ENCODE peak calls at places on chromosomes 6 and 20, in four cellular contexts. One of them, this sample, is unnamed.

GRCh38 chr6:43809417-43810305 is 39.6 kb downstream of the VEGFA start:
- DNase-seq in adrenal gland: no peak
- DNase-seq in ascending aorta: no peak
- DNase-seq in CD8-positive, alpha-beta T cell: no peak
- DNase-seq in this sample: peak; percentile 62

GRCh38 chr20:5073154-5074049 is 46.4 kb downstream of the PCNA start:
- DNase-seq in adrenal gland: peak; percentile 96
- DNase-seq in ascending aorta: peak; percentile 95
- DNase-seq in CD8-positive, alpha-beta T cell: no peak
- DNase-seq in this sample: peak; percentile 56

GRCh38 chr6:38671885-38672467 is 31.0 kb downstream of the GLO1 start:
- DNase-seq in adrenal gland: peak; percentile 35
- DNase-seq in ascending aorta: no peak
- DNase-seq in CD8-positive, alpha-beta T cell: no peak
- DNase-seq in this sample: peak; percentile 46

GRCh38 chr20:1894471-1894950 is 696 bp upstream of the SIRPA start:
- DNase-seq in adrenal gland: peak; percentile 78
- DNase-seq in ascending aorta: peak; percentile 81
- DNase-seq in CD8-positive, alpha-beta T cell: no peak
- DNase-seq in this sample: peak; percentile 39

GRCh38 chr6:80316655-80317332 is 210.3 kb downstream of the BCKDHB start:
- DNase-seq in adrenal gland: no peak
- DNase-seq in ascending aorta: no peak
- DNase-seq in CD8-positive, alpha-beta T cell: no peak
- DNase-seq in this sample: no peak

GRCh38 chr6:110662468-110663211 is 152.6 kb downstream of the CDK19 start:
- DNase-seq in adrenal gland: no peak
- DNase-seq in ascending aorta: no peak
- DNase-seq in CD8-positive, alpha-beta T cell: no peak
- DNase-seq in this sample: no peak

GRCh38 chr6:158718431-158719126 is 68.7 kb downstream of the SYTL3 start:
- DNase-seq in adrenal gland: peak; percentile 42
- DNase-seq in ascending aorta: no peak
- DNase-seq in CD8-positive, alpha-beta T cell: no peak
- DNase-seq in this sample: no peak

GRCh38 chr20:33521461-33521860 is 31.6 kb downstream of the CBFA2T2 start:
- DNase-seq in adrenal gland: no peak
- DNase-seq in ascending aorta: no peak
- DNase-seq in CD8-positive, alpha-beta T cell: no peak
- DNase-seq in this sample: no peak

GRCh38 chr6:33314943-33315752 is 1.3 kb upstream of the TAPBP start:
- DNase-seq in adrenal gland: peak; percentile 70
- DNase-seq in ascending aorta: no peak
- DNase-seq in CD8-positive, alpha-beta T cell: no peak
- DNase-seq in this sample: no peak

GRCh38 chr20:20823469-20823868 is 111.0 kb upstream of the RALGAPA2 start:
- DNase-seq in adrenal gland: peak; percentile 7
- DNase-seq in ascending aorta: no peak
- DNase-seq in CD8-positive, alpha-beta T cell: no peak
- DNase-seq in this sample: no peak

GRCh38 chr20:35502352-35502751 is 27.1 kb downstream of the C20orf173 start:
- DNase-seq in adrenal gland: no peak
- DNase-seq in ascending aorta: no peak
- DNase-seq in CD8-positive, alpha-beta T cell: no peak
- DNase-seq in this sample: no peak

GRCh38 chr6:51531623-51532022 is 555.8 kb downstream of the PKHD1 start:
- DNase-seq in adrenal gland: no peak
- DNase-seq in ascending aorta: no peak
- DNase-seq in CD8-positive, alpha-beta T cell: no peak
- DNase-seq in this sample: no peak

GRCh38 chr20:19692685-19693119 is 65.4 kb upstream of the RIN2 start:
- DNase-seq in adrenal gland: peak; percentile 56
- DNase-seq in ascending aorta: peak; percentile 76
- DNase-seq in CD8-positive, alpha-beta T cell: peak; percentile 55
- DNase-seq in this sample: peak; percentile 43

GRCh38 chr6:51718533-51718932 is 368.9 kb downstream of the PKHD1 start:
- DNase-seq in adrenal gland: no peak
- DNase-seq in ascending aorta: no peak
- DNase-seq in CD8-positive, alpha-beta T cell: no peak
- DNase-seq in this sample: no peak

GRCh38 chr6:13362432-13362831 is 34.1 kb upstream of the TBC1D7 start:
- DNase-seq in adrenal gland: no peak
- DNase-seq in ascending aorta: no peak
- DNase-seq in CD8-positive, alpha-beta T cell: no peak
- DNase-seq in this sample: no peak

GRCh38 chr6:37565267-37566208 is 65.8 kb upstream of the CCDC167 start:
- DNase-seq in adrenal gland: no peak
- DNase-seq in ascending aorta: no peak
- DNase-seq in CD8-positive, alpha-beta T cell: no peak
- DNase-seq in this sample: peak; percentile 93

GRCh38 chr20:47336013-47336754 is 20.3 kb downstream of the ZMYND8 start:
- DNase-seq in adrenal gland: peak; percentile 90
- DNase-seq in ascending aorta: peak; percentile 83
- DNase-seq in CD8-positive, alpha-beta T cell: no peak
- DNase-seq in this sample: no peak

GRCh38 chr20:16286601-16287000 is 286.6 kb downstream of the KIF16B start:
- DNase-seq in adrenal gland: no peak
- DNase-seq in ascending aorta: no peak
- DNase-seq in CD8-positive, alpha-beta T cell: no peak
- DNase-seq in this sample: no peak

GRCh38 chr6:159098636-159099106 is 53.9 kb upstream of the TAGAP start:
- DNase-seq in adrenal gland: no peak
- DNase-seq in ascending aorta: no peak
- DNase-seq in CD8-positive, alpha-beta T cell: peak; percentile 71
- DNase-seq in this sample: no peak

GRCh38 chr20:44863661-44864060 is 21.8 kb upstream of the YWHAB start:
- DNase-seq in adrenal gland: no peak
- DNase-seq in ascending aorta: no peak
- DNase-seq in CD8-positive, alpha-beta T cell: no peak
- DNase-seq in this sample: peak; percentile 32

GRCh38 chr20:11375966-11376365 is 541.7 kb upstream of the BTBD3 start:
- DNase-seq in adrenal gland: no peak
- DNase-seq in ascending aorta: no peak
- DNase-seq in CD8-positive, alpha-beta T cell: no peak
- DNase-seq in this sample: no peak

GRCh38 chr6:120675886-120676285 is 658.4 kb downstream of the TBC1D32 start:
- DNase-seq in adrenal gland: no peak
- DNase-seq in ascending aorta: no peak
- DNase-seq in CD8-positive, alpha-beta T cell: no peak
- DNase-seq in this sample: no peak

GRCh38 chr6:111730835-111731234 is 125.2 kb upstream of the TRAF3IP2 start:
- DNase-seq in adrenal gland: peak; percentile 33
- DNase-seq in ascending aorta: no peak
- DNase-seq in CD8-positive, alpha-beta T cell: no peak
- DNase-seq in this sample: no peak

GRCh38 chr20:44706371-44707258 is 8.6 kb upstream of the CCN5 start:
- DNase-seq in adrenal gland: no peak
- DNase-seq in ascending aorta: peak; percentile 94
- DNase-seq in CD8-positive, alpha-beta T cell: no peak
- DNase-seq in this sample: no peak

GRCh38 chr6:162709431-162709830 is 18.1 kb downstream of the PRKN start:
- DNase-seq in adrenal gland: no peak
- DNase-seq in ascending aorta: no peak
- DNase-seq in CD8-positive, alpha-beta T cell: no peak
- DNase-seq in this sample: no peak

GRCh38 chr6:162710438-162710837 is 17.1 kb downstream of the PRKN start:
- DNase-seq in adrenal gland: no peak
- DNase-seq in ascending aorta: no peak
- DNase-seq in CD8-positive, alpha-beta T cell: no peak
- DNase-seq in this sample: no peak

GRCh38 chr6:162711376-162711775 is 16.2 kb downstream of the PRKN start:
- DNase-seq in adrenal gland: no peak
- DNase-seq in ascending aorta: no peak
- DNase-seq in CD8-positive, alpha-beta T cell: no peak
- DNase-seq in this sample: no peak

GRCh38 chr6:162712694-162713093 is 14.9 kb downstream of the PRKN start:
- DNase-seq in adrenal gland: no peak
- DNase-seq in ascending aorta: no peak
- DNase-seq in CD8-positive, alpha-beta T cell: no peak
- DNase-seq in this sample: no peak

DNA sequence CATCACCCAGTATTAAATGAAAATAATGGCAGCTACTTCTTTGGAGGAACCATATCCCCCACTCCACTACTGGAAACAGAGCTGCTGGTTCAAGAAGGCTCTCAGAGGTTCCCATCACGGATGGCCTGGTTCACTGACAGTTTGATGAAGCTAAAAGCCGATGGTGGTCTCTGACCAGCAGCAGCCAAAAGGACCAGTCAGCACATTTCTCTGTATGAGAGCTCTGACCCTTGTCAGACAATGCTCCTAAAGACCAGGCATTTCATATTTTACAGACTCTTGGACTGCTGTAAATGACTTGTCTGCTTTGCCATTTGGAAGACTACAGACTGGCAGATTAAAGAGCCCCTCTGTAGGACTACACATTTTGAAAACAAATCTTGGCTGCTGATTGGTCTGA is 16.6 kb downstream of the PRKN start:
- DNase-seq in adrenal gland: no peak
- DNase-seq in ascending aorta: no peak
- DNase-seq in CD8-positive, alpha-beta T cell: no peak
- DNase-seq in this sample: no peak
- TF ChIP-seq CTCF in adrenal gland: no peak
- TF ChIP-seq CTCF in ascending aorta: no peak
- TF ChIP-seq CTCF in CD8-positive, alpha-beta T cell: no peak
- TF ChIP-seq CTCF in this sample: no peak

GRCh38 chr6:168013250-168013915 is 15.9 kb downstream of the KIF25 start:
- DNase-seq in adrenal gland: no peak
- DNase-seq in ascending aorta: no peak
- DNase-seq in CD8-positive, alpha-beta T cell: no peak
- DNase-seq in this sample: no peak

GRCh38 chr6:168015492-168016175 is 18.2 kb downstream of the KIF25 start:
- DNase-seq in adrenal gland: no peak
- DNase-seq in ascending aorta: no peak
- DNase-seq in CD8-positive, alpha-beta T cell: no peak
- DNase-seq in this sample: no peak

GRCh38 chr6:168011291-168011690 is 13.8 kb downstream of the KIF25 start:
- DNase-seq in adrenal gland: no peak
- DNase-seq in ascending aorta: no peak
- DNase-seq in CD8-positive, alpha-beta T cell: no peak
- DNase-seq in this sample: no peak

GRCh38 chr6:168014406-168014959 is 17.0 kb downstream of the KIF25 start:
- DNase-seq in adrenal gland: no peak
- DNase-seq in ascending aorta: no peak
- DNase-seq in CD8-positive, alpha-beta T cell: no peak
- DNase-seq in this sample: no peak

DNA sequence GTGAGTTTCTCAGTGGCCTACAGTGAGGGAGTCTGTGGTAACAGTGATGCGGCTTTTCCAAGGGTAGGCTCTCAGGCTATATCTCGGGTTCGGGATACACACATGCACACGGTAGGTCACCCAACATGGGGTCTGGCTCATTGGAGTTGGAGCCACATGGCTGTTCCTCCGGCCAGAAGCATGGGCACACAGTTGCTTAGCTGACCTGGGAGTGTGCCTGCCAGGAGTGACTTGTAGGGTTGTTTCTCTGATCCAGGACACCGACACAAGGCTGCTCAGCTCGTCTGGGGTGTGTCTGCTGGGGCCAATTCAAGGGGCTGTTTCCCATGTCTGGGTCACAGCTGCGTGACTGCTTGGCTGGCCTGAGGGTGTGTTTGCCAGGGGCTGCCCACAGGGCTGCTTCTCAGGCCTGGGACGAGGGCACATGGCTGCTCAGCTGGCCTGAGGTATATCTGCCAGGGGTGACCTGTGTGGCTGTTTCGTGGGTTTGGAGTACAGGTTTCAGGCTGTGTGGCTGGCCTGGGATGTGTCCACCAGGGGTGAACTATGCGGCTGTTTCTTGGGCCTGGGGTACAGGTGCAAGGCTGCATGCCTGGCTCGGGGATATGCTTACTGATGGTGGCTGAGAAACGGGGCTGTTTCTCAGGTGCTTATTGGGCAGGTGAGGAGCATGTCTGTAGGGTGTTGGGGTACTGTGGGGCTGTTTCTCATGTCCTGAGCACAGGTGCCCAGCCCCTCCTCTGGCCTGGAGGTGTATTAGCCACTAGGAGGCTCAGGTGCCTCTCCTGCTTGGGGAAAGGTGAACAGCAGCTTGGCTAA is 15.2 kb downstream of the KIF25 start:
- DNase-seq in adrenal gland: no peak
- DNase-seq in ascending aorta: no peak
- DNase-seq in CD8-positive, alpha-beta T cell: no peak
- DNase-seq in this sample: no peak
- H3K9me3 ChIP-seq in adrenal gland: peaks cover 12% of the 10 kb centered on the region
- H3K9me3 ChIP-seq in ascending aorta: peaks cover 26% of the 10 kb centered on the region
- H3K9me3 ChIP-seq in CD8-positive, alpha-beta T cell: no peaks in the 10 kb centered on the region
- H3K9me3 ChIP-seq in this sample: no peaks in the 10 kb centered on the region

GRCh38 chr20:18624948-18625347 is 37.1 kb downstream of the DTD1 start:
- DNase-seq in adrenal gland: no peak
- DNase-seq in ascending aorta: no peak
- DNase-seq in CD8-positive, alpha-beta T cell: no peak
- DNase-seq in this sample: no peak

GRCh38 chr20:18625907-18626655 is 38.2 kb downstream of the DTD1 start:
- DNase-seq in adrenal gland: no peak
- DNase-seq in ascending aorta: no peak
- DNase-seq in CD8-positive, alpha-beta T cell: no peak
- DNase-seq in this sample: no peak

GRCh38 chr20:18633411-18633810 is 45.6 kb downstream of the DTD1 start:
- DNase-seq in adrenal gland: no peak
- DNase-seq in ascending aorta: no peak
- DNase-seq in CD8-positive, alpha-beta T cell: no peak
- DNase-seq in this sample: no peak

GRCh38 chr20:18632196-18632789 is 44.4 kb downstream of the DTD1 start:
- DNase-seq in adrenal gland: peak; percentile 75
- DNase-seq in ascending aorta: no peak
- DNase-seq in CD8-positive, alpha-beta T cell: peak; percentile 64
- DNase-seq in this sample: peak; percentile 82

GRCh38 chr20:18628330-18628941 is 40.6 kb downstream of the DTD1 start:
- DNase-seq in adrenal gland: no peak
- DNase-seq in ascending aorta: no peak
- DNase-seq in CD8-positive, alpha-beta T cell: no peak
- DNase-seq in this sample: peak; percentile 46
- TF ChIP-seq CTCF in adrenal gland: peak; percentile 31
- TF ChIP-seq CTCF in ascending aorta: no peak
- TF ChIP-seq CTCF in CD8-positive, alpha-beta T cell: no peak
- TF ChIP-seq CTCF in this sample: peak; percentile 73

DNA sequence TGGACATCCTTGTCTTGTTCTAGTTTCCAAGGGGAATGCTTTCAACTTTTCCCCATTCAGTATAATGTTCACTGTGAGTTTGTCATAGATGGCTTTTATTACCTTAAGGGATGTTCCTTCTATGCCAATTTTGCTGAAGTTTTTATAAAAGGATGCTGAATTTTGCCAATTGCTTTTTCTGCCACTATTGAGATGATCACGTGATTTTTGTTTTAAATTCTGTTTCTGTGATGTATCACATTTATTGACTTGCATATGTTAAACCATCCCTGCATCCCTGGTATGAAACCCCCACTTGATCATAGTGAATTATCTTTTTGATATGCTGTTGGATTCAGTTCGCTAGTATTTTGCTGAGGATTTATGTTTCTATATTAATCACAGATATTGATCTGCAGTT is 130.6 kb upstream of the TAB2 start:
- DNase-seq in adrenal gland: no peak
- DNase-seq in ascending aorta: no peak
- DNase-seq in CD8-positive, alpha-beta T cell: no peak
- DNase-seq in this sample: no peak
- H3K9me3 ChIP-seq in adrenal gland: no peaks in the 10 kb centered on the region
- H3K9me3 ChIP-seq in ascending aorta: no peaks in the 10 kb centered on the region
- H3K9me3 ChIP-seq in CD8-positive, alpha-beta T cell: no peaks in the 10 kb centered on the region
- H3K9me3 ChIP-seq in this sample: no peaks in the 10 kb centered on the region

GRCh38 chr6:22343864-22344263 is 47.0 kb upstream of the PRL start:
- DNase-seq in adrenal gland: no peak
- DNase-seq in ascending aorta: no peak
- DNase-seq in CD8-positive, alpha-beta T cell: no peak
- DNase-seq in this sample: no peak
- TF ChIP-seq CTCF in adrenal gland: no peak
- TF ChIP-seq CTCF in ascending aorta: no peak
- TF ChIP-seq CTCF in CD8-positive, alpha-beta T cell: no peak
- TF ChIP-seq CTCF in this sample: peak; percentile 33